ENCODE peak calls at places on chromosomes 5 and 9, in six cellular contexts. I is CD8-positive, alpha-beta T cell; Z is CD8-positive, alpha-beta memory T cell; Y is adipocyte; G is psoas muscle; L is kidney. T is an unnamed sample. For H3K36me3, the result is how much of the 10 kb centered on the place peaks cover.

GRCh38 chr5:1536298-1537165 is 12.8 kb upstream of the LPCAT1 start:
- DNase-seq in Y (peak), I (peak), Z (peak), G (peak), L (no peak), T (peak)

GRCh38 chr5:181203093-181203711 is 1.8 kb downstream of the TRIM7 start:
- DNase-seq in G (no peak), Y (peak), L (no peak), I (no peak), Z (no peak), T (no peak)

GRCh38 chr5:143759368-143760136 is 52.4 kb upstream of the HMHB1 start:
- DNase-seq in Y (peak), L (no peak), I (no peak), Z (no peak), G (no peak), T (no peak)

GRCh38 chr5:16669776-16670175 is 53.0 kb upstream of the RETREG1 start:
- DNase-seq in G (no peak), Y (peak), I (no peak), L (no peak), Z (no peak), T (no peak)

GRCh38 chr9:130263601-130264413 is 1.8 kb upstream of the HMCN2 start:
- DNase-seq in Y (no peak), Z (no peak), I (no peak), G (peak), L (peak), T (no peak)

GRCh38 chr9:14413811-14414210 is 99.9 kb upstream of the NFIB start:
- DNase-seq in Y (no peak), L (no peak), Z (no peak), G (no peak), I (no peak), T (no peak)

GRCh38 chr5:39624268-39624886 is 199.6 kb upstream of the DAB2 start:
- DNase-seq in L (no peak), Y (peak), Z (no peak), I (no peak), G (no peak), T (no peak)

GRCh38 chr9:95796029-95796428 is 79.5 kb upstream of the ERCC6L2 start:
- DNase-seq in Z (no peak), I (no peak), G (no peak), Y (no peak), L (no peak), T (no peak)

GRCh38 chr5:93585753-93586385 is 2.8 kb downstream of the NR2F1 start:
- DNase-seq in G (no peak), I (no peak), Z (no peak), Y (peak), L (peak), T (no peak)

GRCh38 chr9:133457233-133457632 is 2.5 kb upstream of the CACFD1 start:
- DNase-seq in G (no peak), I (no peak), Z (no peak), L (peak), Y (no peak), T (no peak)

GRCh38 chr5:142981886-142982820 is 212.0 kb downstream of the ARHGAP26 start:
- DNase-seq in G (peak), Y (peak), L (peak), I (no peak), Z (no peak), T (no peak)

GRCh38 chr9:73869261-73869660 is 627.9 kb upstream of the RORB start:
- DNase-seq in Y (peak), L (no peak), G (no peak), I (no peak), Z (peak), T (no peak)

GRCh38 chr9:22238809-22239684 is 207.6 kb upstream of the DMRTA1 start:
- DNase-seq in Y (peak), Z (no peak), G (no peak), I (no peak), L (no peak), T (no peak)

GRCh38 chr9:98101868-98102273 is 17.2 kb downstream of the TRIM14 start:
- DNase-seq in I (peak), Z (peak), L (peak), G (no peak), Y (no peak), T (peak)

GRCh38 chr5:83562817-83563557 is 91.4 kb downstream of the VCAN start:
- DNase-seq in Y (no peak), G (no peak), L (no peak), I (no peak), Z (no peak), T (no peak)

GRCh38 chr5:133267601-133268000 is 215.8 kb downstream of the HSPA4 start:
- DNase-seq in L (no peak), G (no peak), I (no peak), Z (no peak), Y (no peak), T (no peak)

GRCh38 chr5:122392224-122392623 is 80.2 kb downstream of the SNCAIP start:
- DNase-seq in Y (no peak), I (no peak), L (no peak), Z (no peak), G (no peak), T (no peak)

GRCh38 chr5:3155029-3155428 is 403.6 kb upstream of the IRX2 start:
- DNase-seq in I (no peak), Z (no peak), G (no peak), Y (no peak), L (no peak), T (no peak)

GRCh38 chr5:122311400-122311887 is 593 bp upstream of the SNCAIP start:
- DNase-seq in G (no peak), Y (no peak), L (peak), I (no peak), Z (no peak), T (no peak)

GRCh38 chr5:116395178-116395577 is 179.4 kb downstream of the SEMA6A start:
- DNase-seq in I (no peak), L (no peak), Y (no peak), G (no peak), Z (no peak), T (no peak)

GRCh38 chr5:27130587-27130986 is 92.2 kb upstream of the CDH9 start:
- DNase-seq in L (no peak), I (no peak), Y (no peak), G (no peak), Z (no peak), T (no peak)

GRCh38 chr5:5795074-5795779 is 372.8 kb downstream of the ICE1 start:
- DNase-seq in Y (no peak), Z (no peak), L (no peak), I (no peak), G (peak), T (no peak)

GRCh38 chr5:60334281-60334713 is 365.7 kb downstream of the DEPDC1B start:
- DNase-seq in G (no peak), Y (peak), I (no peak), Z (no peak), L (no peak), T (no peak)

GRCh38 chr9:93200989-93201339 is 17.0 kb downstream of the WNK2 start:
- DNase-seq in Y (no peak), Z (no peak), L (no peak), G (peak), I (no peak), T (no peak)

GRCh38 chr9:132078369-132079356 is 1.0 kb downstream of the MED27 start:
- DNase-seq in G (peak), I (no peak), L (no peak), Z (peak), Y (peak), T (peak)

GRCh38 chr5:14286574-14287399 is 143.6 kb downstream of the TRIO start:
- DNase-seq in I (no peak), G (no peak), L (no peak), Z (no peak), Y (no peak), T (no peak)

GRCh38 chr9:6805532-6805931 is 47.8 kb downstream of the KDM4C start:
- DNase-seq in G (peak), L (no peak), I (no peak), Y (peak), Z (no peak), T (no peak)

GRCh38 chr5:98187945-98188344 is 585.5 kb upstream of the RGMB start:
- DNase-seq in L (no peak), I (no peak), Y (no peak), G (no peak), Z (no peak), T (no peak)

GRCh38 chr5:6545770-6546690 is 86.8 kb downstream of the NSUN2 start:
- DNase-seq in I (no peak), G (no peak), Z (no peak), Y (no peak), L (no peak), T (no peak)

GRCh38 chr5:180047667-180048066 is 23.9 kb downstream of the RNF130 start:
- DNase-seq in Z (no peak), L (no peak), G (peak), I (no peak), Y (no peak), T (no peak)

GRCh38 chr5:54738118-54738972 is 220.8 kb downstream of the SNX18 start:
- DNase-seq in L (peak), Y (peak), Z (no peak), I (no peak), G (peak), T (no peak)

GRCh38 chr9:93326056-93326455 is 125.4 kb upstream of the FAM120A start:
- DNase-seq in G (no peak), L (no peak), I (no peak), Z (no peak), Y (no peak), T (no peak)

DNA sequence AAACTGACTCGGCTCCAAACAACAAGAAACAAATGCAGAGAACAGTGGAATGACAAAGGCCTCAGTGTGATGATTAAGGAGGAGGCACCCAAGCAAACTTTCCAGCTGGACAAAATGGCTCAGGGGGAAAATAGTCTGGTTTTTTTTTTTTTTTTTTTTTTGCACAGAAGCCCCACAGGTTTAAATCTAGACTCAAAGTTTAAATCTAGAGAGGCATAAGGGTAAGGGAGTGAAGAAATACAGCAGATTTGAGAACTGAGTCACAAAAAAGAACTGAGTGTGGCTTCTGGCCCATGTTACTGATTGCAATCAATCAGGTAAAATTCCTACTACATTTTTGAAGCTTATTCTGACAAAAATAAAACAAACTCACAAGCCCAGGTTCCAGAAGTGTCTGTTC is 12.3 kb downstream of the BOD1 start:
- DNase-seq in G (no peak), Y (no peak), L (no peak), Z (no peak), I (no peak), T (no peak)
- H3K36me3 ChIP-seq in G (half or more), Y (half or more), L (under half), Z (under half), I (under half), T (under half)

GRCh38 chr5:80961376-80962281 is 1.5 kb downstream of the RASGRF2 start:
- DNase-seq in L (no peak), Z (peak), G (no peak), I (no peak), Y (no peak), T (peak)
- H3K4me3 ChIP-seq in L (peak), Z (peak), G (peak), I (peak), Y (no peak), T (peak)

GRCh38 chr5:176908677-176909358 is 9.7 kb upstream of the HK3 start:
- DNase-seq in L (no peak), I (no peak), Z (no peak), Y (no peak), G (no peak), T (no peak)
- H3K36me3 ChIP-seq in L (under half), I (half or more), Z (under half), Y (half or more), G (half or more), T (half or more)

GRCh38 chr5:149410071-149410470 is 31.0 kb upstream of the IL17B start:
- DNase-seq in L (no peak), Y (no peak), Z (no peak), G (no peak), I (no peak), T (no peak)
- H3K4me3 ChIP-seq in L (peak), Y (peak), Z (no peak), G (peak), I (no peak), T (no peak)

DNA sequence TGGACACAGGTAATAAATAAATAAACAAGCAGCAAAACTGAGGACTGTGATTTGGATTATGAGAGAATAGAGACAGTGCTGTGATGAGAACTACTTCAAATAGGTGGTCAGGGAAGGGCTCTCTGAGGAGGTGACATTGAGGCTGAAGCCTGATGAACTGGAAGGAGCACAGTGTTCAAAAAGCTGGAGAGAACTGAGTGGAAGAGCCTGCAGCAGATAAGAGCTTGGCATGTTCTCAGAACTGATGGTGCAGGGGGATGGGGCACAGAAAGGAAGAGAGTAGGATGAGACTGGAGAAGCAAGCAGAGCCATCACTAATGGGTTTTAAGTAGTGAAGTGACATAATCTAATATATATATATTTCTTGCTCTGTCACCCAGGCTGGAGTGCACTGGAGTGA is 11.2 kb upstream of the TPM2 start:
- DNase-seq in I (no peak), Z (no peak), G (no peak), L (no peak), Y (no peak), T (no peak)
- H3K36me3 ChIP-seq in I (half or more), Z (half or more), G (half or more), L (half or more), Y (half or more), T (half or more)

GRCh38 chr5:66861402-66861801 is 265.2 kb downstream of the MAST4 start:
- DNase-seq in G (no peak), L (no peak), Y (no peak), I (no peak), Z (no peak), T (no peak)

GRCh38 chr5:66856041-66856805 is 260.0 kb downstream of the MAST4 start:
- DNase-seq in I (no peak), Y (no peak), Z (no peak), L (no peak), G (no peak), T (no peak)

GRCh38 chr5:66864240-66864884 is 268.2 kb downstream of the MAST4 start:
- DNase-seq in Y (peak), Z (peak), I (no peak), L (no peak), G (no peak), T (peak)

GRCh38 chr5:66863343-66864170 is 267.4 kb downstream of the MAST4 start:
- DNase-seq in G (no peak), Y (no peak), L (no peak), Z (no peak), I (no peak), T (no peak)

DNA sequence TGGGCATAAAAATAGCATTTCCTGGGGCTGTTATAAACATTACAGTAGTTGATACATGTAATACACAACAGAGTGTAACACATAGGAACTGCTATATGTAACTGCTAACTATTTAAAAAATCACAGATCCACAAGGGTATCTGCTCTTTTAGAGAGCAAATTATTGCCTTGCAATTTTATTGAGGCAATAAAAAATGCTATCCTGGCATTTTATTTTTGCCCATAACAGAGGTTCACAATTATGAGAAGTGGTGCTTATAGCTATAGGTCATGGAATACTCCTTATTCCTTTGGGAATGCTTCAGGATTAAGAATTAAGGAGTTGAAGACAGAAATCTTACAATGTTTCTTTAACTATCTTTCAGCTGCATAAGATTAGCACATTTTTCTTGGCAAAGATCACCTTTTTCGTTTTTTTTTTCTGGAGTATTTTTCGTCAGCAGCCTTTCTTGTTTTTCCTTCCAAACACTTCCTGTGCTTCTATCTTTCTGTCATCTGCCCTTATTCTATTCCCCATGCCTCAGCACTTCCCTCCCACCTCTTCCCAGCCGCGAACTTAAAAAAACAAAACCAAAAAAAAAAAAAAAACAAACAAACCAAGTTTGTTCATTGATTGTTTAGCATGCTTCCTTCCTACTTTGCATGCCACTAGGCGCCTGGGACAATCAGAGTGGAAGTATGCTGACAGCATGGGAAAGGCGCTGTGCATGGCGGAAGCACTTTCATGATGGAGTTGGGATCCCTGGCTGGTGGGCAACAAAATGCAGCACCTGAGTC is 264.2 kb downstream of the MAST4 start:
- DNase-seq in Y (no peak), G (no peak), I (no peak), L (no peak), Z (no peak), T (no peak)
- H3K4me3 ChIP-seq in Y (peak), G (no peak), I (no peak), L (no peak), Z (no peak), T (no peak)

DNA sequence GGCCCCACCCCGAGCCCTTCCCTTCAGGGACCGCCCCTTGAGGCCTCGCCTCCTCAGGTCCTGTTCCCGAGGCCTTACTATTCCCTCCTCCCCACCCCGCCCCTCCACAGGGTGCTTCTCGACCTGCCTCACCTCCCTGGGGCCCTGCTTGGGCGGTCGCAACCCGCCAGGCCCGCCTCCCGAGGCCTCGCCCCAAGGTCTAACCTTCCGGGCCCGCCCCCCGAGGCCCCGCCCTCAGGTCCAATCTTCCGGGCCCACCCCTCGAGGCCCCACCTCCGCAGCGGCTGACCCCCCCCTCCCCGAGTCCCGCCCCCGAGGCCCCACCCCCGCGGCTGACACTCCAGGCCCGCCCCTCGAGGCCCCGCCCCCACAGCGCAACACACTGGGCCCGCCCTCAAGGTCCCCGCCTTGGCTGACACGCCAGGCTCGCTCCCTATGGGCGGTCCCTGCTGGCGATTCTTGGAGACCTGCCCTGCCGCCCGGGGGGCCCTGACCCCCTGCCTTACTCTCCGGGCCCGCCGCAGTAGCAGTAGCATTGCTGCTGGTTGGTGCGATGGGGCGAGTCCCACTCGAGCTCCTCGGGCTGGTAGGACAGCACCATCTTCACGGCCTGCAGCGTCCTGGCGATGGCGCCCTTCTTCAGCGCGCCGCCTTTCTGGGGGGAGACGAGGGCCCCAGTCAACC is 8.2 kb downstream of the PHF19 start:
- DNase-seq in L (peak), Y (peak), Z (peak), I (peak), G (peak), T (peak)
- H3K36me3 ChIP-seq in L (under half), Y (under half), Z (under half), I (under half), G (under half), T (half or more)

GRCh38 chr9:137221095-137221374 is 1.0 kb downstream of the RNF208 start:
- DNase-seq in Z (no peak), Y (no peak), I (no peak), L (no peak), G (no peak), T (no peak)

GRCh38 chr9:137220317-137221094 is 1.5 kb downstream of the RNF208 start:
- DNase-seq in L (no peak), I (no peak), Y (no peak), G (no peak), Z (no peak), T (no peak)

GRCh38 chr9:137219757-137220316 is 2.2 kb downstream of the RNF208 start:
- DNase-seq in Z (no peak), G (no peak), L (no peak), I (no peak), Y (no peak), T (no peak)

GRCh38 chr9:137222190-137223077 is at the start of gene RNF208:
- DNase-seq in G (no peak), L (no peak), Y (peak), I (no peak), Z (no peak), T (no peak)

DNA sequence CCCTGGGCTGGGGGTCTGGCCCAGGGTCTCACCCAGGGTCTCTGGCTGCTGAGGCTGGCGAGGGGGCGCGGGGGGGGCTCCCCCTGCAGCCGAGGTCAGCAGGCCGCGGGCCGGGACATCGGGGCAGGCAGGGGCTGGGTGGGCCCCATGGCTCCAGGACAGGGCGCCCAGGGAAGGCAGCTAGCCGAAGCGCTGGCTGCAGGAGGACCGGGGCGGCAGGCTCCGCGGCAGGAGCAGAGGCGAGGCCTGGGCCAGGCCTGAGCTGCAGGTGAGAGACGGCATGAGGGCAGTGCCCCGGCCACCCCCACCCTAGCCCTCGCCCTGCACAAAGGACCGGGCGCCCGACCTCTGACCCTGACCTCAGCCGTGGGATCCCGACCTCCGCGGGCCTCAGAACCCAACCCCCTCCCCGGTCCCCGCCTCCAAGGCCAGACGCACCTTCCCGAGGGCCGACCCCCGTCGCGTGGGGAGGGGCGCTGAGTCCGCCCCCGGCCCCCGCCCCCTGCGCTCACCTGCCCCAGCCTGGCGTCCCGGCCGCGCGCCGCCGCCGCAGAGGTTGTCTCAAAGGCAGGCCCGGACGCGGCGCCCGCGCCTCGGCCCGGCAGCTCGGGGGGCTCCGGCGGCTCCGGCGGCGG is 446 bp downstream of the RNF208 start:
- DNase-seq in Y (no peak), L (no peak), I (no peak), Z (no peak), G (no peak), T (peak)
- H3K4me3 ChIP-seq in Y (no peak), L (no peak), I (no peak), Z (no peak), G (peak), T (no peak)